ENCODE peak calls at places on chromosomes 4 and X, in ten cellular contexts. B is AG09319, Y is BE2C, Q is B cell, K is AG10803, O is GM10248, I is choroid plexus epithelial cell, V is fibroblast of mammary gland, X is lung, P is tibial nerve. Z is an unnamed sample.

GRCh38 chr4:141058739-141059507 is 74.3 kb downstream of the RNF150 start:
- DNase-seq in B (peak; percentile 48), Y (no peak), Q (no peak), K (peak; percentile 67), O (no peak), I (peak; percentile 76), V (peak; percentile 43), X (no peak), P (no peak), Z (no peak)

GRCh38 chr4:15738877-15739276 is 36.0 kb downstream of the BST1 start:
- DNase-seq in B (no peak), Y (no peak), Q (no peak), K (peak; percentile 19), O (no peak), I (peak; percentile 51), V (no peak), X (no peak), P (no peak), Z (peak; percentile 17)

GRCh38 chrX:70289793-70290770 is at the start of the genes KIF4A and PDZD11:
- DNase-seq in B (peak; percentile 50), Y (peak; percentile 86), Q (peak; percentile 77), K (peak; percentile 75), O (peak; percentile 92), I (peak; percentile 85), V (peak; percentile 78), X (peak; percentile 83), P (peak; percentile 52), Z (peak; percentile 85)

GRCh38 chr4:74547042-74547441 is 102.1 kb downstream of the AREG start:
- DNase-seq in B (no peak), Y (no peak), Q (no peak), K (no peak), O (no peak), I (no peak), V (no peak), X (no peak), P (no peak), Z (no peak)

GRCh38 chrX:77415161-77415560 is 32.0 kb upstream of the FGF16 start:
- DNase-seq in B (no peak), Y (no peak), Q (no peak), K (no peak), O (no peak), I (no peak), V (peak; percentile 5), X (no peak), P (no peak), Z (no peak)

GRCh38 chrX:79413963-79414362 is 46.8 kb upstream of the ITM2A start:
- DNase-seq in B (no peak), Y (no peak), Q (no peak), K (no peak), O (no peak), I (no peak), V (no peak), X (no peak), P (no peak), Z (no peak)

GRCh38 chr4:7214359-7214758 is 22.0 kb downstream of the SORCS2 start:
- DNase-seq in B (no peak), Y (no peak), Q (no peak), K (peak; percentile 42), O (no peak), I (no peak), V (peak; percentile 79), X (no peak), P (no peak), Z (no peak)

GRCh38 chr4:165873298-165874071 is 448 bp downstream of the TLL1 start:
- DNase-seq in B (no peak), Y (peak; percentile 50), Q (no peak), K (peak; percentile 4), O (peak; percentile 26), I (no peak), V (peak; percentile 16), X (no peak), P (no peak), Z (peak; percentile 5)

GRCh38 chrX:45445745-45446412 is 245.2 kb upstream of the DIPK2B start:
- DNase-seq in B (no peak), Y (no peak), Q (no peak), K (peak; percentile 74), O (no peak), I (peak; percentile 73), V (peak; percentile 90), X (no peak), P (no peak), Z (no peak)

GRCh38 chr4:40056722-40057539 is at the start of gene N4BP2:
- DNase-seq in B (peak; percentile 44), Y (peak; percentile 91), Q (peak; percentile 87), K (peak; percentile 76), O (peak; percentile 82), I (peak; percentile 87), V (peak; percentile 82), X (peak; percentile 89), P (peak; percentile 52), Z (peak; percentile 77)
- TF ChIP-seq CTCF in B (peak; percentile 51), Y (peak; percentile 53), Q (peak; percentile 83), K (peak; percentile 43), O (peak; percentile 84), I (peak; percentile 55), V (no peak), X (peak; percentile 72), P (peak; percentile 95), Z (peak; percentile 75)

GRCh38 chr4:184282251-184282713 is 64.6 kb upstream of the ENPP6 start:
- DNase-seq in B (no peak), Y (no peak), Q (peak; percentile 58), K (no peak), O (peak; percentile 50), I (no peak), V (no peak), X (peak; percentile 41), P (peak; percentile 4), Z (peak; percentile 90)
- TF ChIP-seq CTCF in B (no peak), Y (no peak), Q (peak; percentile 34), K (no peak), O (peak; percentile 39), I (no peak), V (no peak), X (no peak), P (no peak), Z (peak; percentile 58)

GRCh38 chr4:4386736-4387392 is at the start of gene NSG1:
- DNase-seq in B (no peak), Y (peak; percentile 78), Q (no peak), K (peak; percentile 9), O (no peak), I (peak; percentile 17), V (peak; percentile 14), X (no peak), P (no peak), Z (peak; percentile 58)
- TF ChIP-seq CTCF in B (no peak), Y (no peak), Q (no peak), K (no peak), O (no peak), I (no peak), V (no peak), X (no peak), P (no peak), Z (no peak)

GRCh38 chr4:39255266-39255665 is 72.9 kb downstream of the WDR19 start:
- DNase-seq in B (no peak), Y (no peak), Q (no peak), K (peak; percentile 39), O (no peak), I (peak; percentile 59), V (peak; percentile 6), X (no peak), P (no peak), Z (no peak)
- TF ChIP-seq CTCF in B (no peak), Y (no peak), Q (no peak), K (peak; percentile 9), O (no peak), I (peak; percentile 42), V (peak; percentile 21), X (no peak), P (no peak), Z (no peak)

DNA sequence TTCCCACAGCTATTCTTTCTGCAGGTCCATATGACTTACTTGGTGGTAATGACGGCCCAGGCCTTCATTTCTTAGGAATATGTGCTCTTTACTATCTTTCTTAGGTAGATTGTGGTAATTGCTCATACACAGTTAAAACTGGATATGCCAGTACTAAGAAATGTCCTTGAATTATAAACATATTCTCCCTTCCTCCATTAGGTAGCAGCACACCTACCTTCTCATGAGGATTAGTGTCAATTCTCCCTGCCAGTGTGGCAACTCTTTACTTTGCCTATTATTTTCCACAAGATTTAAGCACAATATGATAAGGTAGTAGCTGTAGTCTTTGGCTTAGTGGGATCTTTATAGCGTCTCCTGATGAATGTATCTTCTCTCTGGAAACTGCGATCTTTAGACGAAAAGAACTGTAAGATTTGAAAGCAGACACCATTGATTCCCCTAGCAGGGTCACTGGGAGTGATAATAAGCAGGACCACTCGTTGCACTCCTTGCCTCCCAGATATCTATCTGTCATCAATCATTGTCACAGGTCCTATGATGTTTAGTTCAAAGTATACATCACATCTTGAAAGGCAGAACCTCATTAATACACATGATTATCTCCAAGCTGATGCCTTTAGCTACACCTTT is 1240.7 kb downstream of the C4orf33 start:
- DNase-seq in B (no peak), Y (peak; percentile 24), Q (no peak), K (peak; percentile 18), O (no peak), I (peak; percentile 72), V (peak; percentile 37), X (no peak), P (no peak), Z (no peak)
- TF ChIP-seq CTCF in B (peak; percentile 42), Y (peak; percentile 75), Q (peak; percentile 59), K (peak; percentile 57), O (peak; percentile 57), I (peak; percentile 67), V (peak; percentile 47), X (peak; percentile 25), P (peak; percentile 33), Z (no peak)

GRCh38 chrX:12967711-12968465 is 7.0 kb upstream of the TMSB4X start:
- DNase-seq in B (no peak), Y (no peak), Q (no peak), K (no peak), O (no peak), I (no peak), V (no peak), X (no peak), P (no peak), Z (peak; percentile 61)

GRCh38 chrX:12971282-12972003 is 3.5 kb upstream of the TMSB4X start:
- DNase-seq in B (no peak), Y (no peak), Q (no peak), K (no peak), O (peak; percentile 14), I (no peak), V (no peak), X (no peak), P (no peak), Z (peak; percentile 59)

GRCh38 chrX:12972239-12972638 is 2.7 kb upstream of the TMSB4X start:
- DNase-seq in B (no peak), Y (no peak), Q (no peak), K (no peak), O (no peak), I (no peak), V (no peak), X (no peak), P (no peak), Z (no peak)

GRCh38 chrX:12972867-12973560 is 1.9 kb upstream of the TMSB4X start:
- DNase-seq in B (no peak), Y (no peak), Q (no peak), K (no peak), O (no peak), I (no peak), V (no peak), X (no peak), P (no peak), Z (no peak)

DNA sequence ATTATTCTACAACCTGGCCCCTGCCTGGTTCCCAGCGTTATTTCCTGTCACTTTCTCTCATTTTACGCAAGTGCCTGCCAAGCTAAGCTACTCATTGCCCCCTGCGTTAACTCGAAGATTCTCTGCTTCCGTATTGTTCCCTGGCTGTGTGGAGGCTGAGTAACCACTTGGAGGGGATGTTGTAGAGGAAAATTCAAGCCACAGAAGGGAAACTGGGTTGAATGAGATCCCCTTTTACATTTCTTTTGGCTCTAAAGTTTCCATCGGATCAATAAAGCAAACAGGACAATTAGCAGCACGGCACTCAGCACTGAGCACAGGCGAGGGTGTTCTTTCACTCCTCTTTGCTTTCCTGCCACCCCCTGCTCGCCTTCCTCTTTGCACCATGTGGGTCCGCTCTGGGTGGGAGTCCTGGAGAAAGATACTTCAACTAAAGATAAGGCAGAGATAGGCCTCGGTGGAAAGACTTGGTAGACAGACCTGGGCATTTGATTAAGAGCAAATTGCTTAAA is 4.2 kb upstream of the TMSB4X start:
- DNase-seq in B (no peak), Y (no peak), Q (peak; percentile 62), K (peak; percentile 67), O (no peak), I (peak; percentile 79), V (peak; percentile 79), X (no peak), P (peak; percentile 43), Z (peak; percentile 68)
- TF ChIP-seq CTCF in B (peak; percentile 60), Y (peak; percentile 36), Q (peak; percentile 21), K (peak; percentile 59), O (no peak), I (peak; percentile 62), V (peak; percentile 53), X (peak; percentile 38), P (peak; percentile 47), Z (no peak)

Z was measured in activated CD8-positive, alpha-beta T cell treated with anti-CD3 and anti-CD28 coated beads for 36 hours.